ENCODE peak calls at places on chromosomes 4 and X, in six cellular contexts. One of them, this sample, is unnamed.

GRCh38 chr4:130349745-130350144 is 1253.8 kb downstream of the C4orf33 start:
- DNase-seq in HL-60: no peak
- DNase-seq in breast epithelium: no peak
- DNase-seq in endothelial cell of umbilical vein: no peak
- DNase-seq in GM10248: no peak
- DNase-seq in NCI-H774: no peak
- DNase-seq in this sample: no peak

GRCh38 chr4:6546681-6547447 is 28.1 kb upstream of the MAN2B2 start:
- DNase-seq in HL-60: no peak
- DNase-seq in breast epithelium: no peak
- DNase-seq in endothelial cell of umbilical vein: peak
- DNase-seq in GM10248: peak
- DNase-seq in NCI-H774: peak
- DNase-seq in this sample: peak

GRCh38 chr4:7908668-7909067 is 31.0 kb downstream of the AFAP1 start:
- DNase-seq in HL-60: no peak
- DNase-seq in breast epithelium: no peak
- DNase-seq in endothelial cell of umbilical vein: no peak
- DNase-seq in GM10248: no peak
- DNase-seq in NCI-H774: no peak
- DNase-seq in this sample: no peak

GRCh38 chr4:94135701-94136100 is 72.0 kb upstream of the SMARCAD1 start:
- DNase-seq in HL-60: no peak
- DNase-seq in breast epithelium: no peak
- DNase-seq in endothelial cell of umbilical vein: no peak
- DNase-seq in GM10248: no peak
- DNase-seq in NCI-H774: no peak
- DNase-seq in this sample: no peak

GRCh38 chrX:71128166-71128833 is 9.9 kb downstream of the MED12 start:
- DNase-seq in HL-60: no peak
- DNase-seq in breast epithelium: no peak
- DNase-seq in endothelial cell of umbilical vein: no peak
- DNase-seq in GM10248: no peak
- DNase-seq in NCI-H774: no peak
- DNase-seq in this sample: no peak

GRCh38 chr4:108058685-108059440 is 69.2 kb downstream of the HADH start:
- DNase-seq in HL-60: no peak
- DNase-seq in breast epithelium: no peak
- DNase-seq in endothelial cell of umbilical vein: no peak
- DNase-seq in GM10248: no peak
- DNase-seq in NCI-H774: no peak
- DNase-seq in this sample: no peak

GRCh38 chr4:102423375-102423774 is 77.8 kb upstream of the NFKB1 start:
- DNase-seq in HL-60: no peak
- DNase-seq in breast epithelium: no peak
- DNase-seq in endothelial cell of umbilical vein: no peak
- DNase-seq in GM10248: no peak
- DNase-seq in NCI-H774: no peak
- DNase-seq in this sample: no peak

GRCh38 chrX:115894087-115894486 is 276.5 kb upstream of the AGTR2 start:
- DNase-seq in HL-60: no peak
- DNase-seq in breast epithelium: no peak
- DNase-seq in endothelial cell of umbilical vein: no peak
- DNase-seq in GM10248: peak
- DNase-seq in NCI-H774: peak
- DNase-seq in this sample: no peak

GRCh38 chr4:41384992-41385391 is 128.3 kb downstream of the UCHL1 start:
- DNase-seq in HL-60: no peak
- DNase-seq in breast epithelium: peak
- DNase-seq in endothelial cell of umbilical vein: peak
- DNase-seq in GM10248: no peak
- DNase-seq in NCI-H774: no peak
- DNase-seq in this sample: peak

This sample was measured in pulmonary artery endothelial cell.